ENCODE peak calls at places on chromosome 4, in four cellular contexts. H, D, O and Q are unnamed samples.

GRCh38 chr4:40448875-40449274 is 113.7 kb downstream of the CHRNA9 start:
- DNase-seq in D (no peak), H (no peak), O (no peak), Q (no peak)

GRCh38 chr4:173301518-173302201 is 32.5 kb downstream of the HMGB2 start:
- DNase-seq in O (no peak), D (no peak), H (peak), Q (peak)

GRCh38 chr4:124188601-124189000 is 523.9 kb downstream of the ANKRD50 start:
- DNase-seq in D (no peak), H (no peak), O (no peak), Q (no peak)

GRCh38 chr4:144565558-144566195 is 80.3 kb upstream of the HHIP start:
- DNase-seq in O (no peak), H (no peak), D (no peak), Q (no peak)

GRCh38 chr4:139301143-139301820 is at the start of gene NAA15:
- DNase-seq in H (peak), O (peak), D (peak), Q (peak)

GRCh38 chr4:103098746-103099421 is 750 bp downstream of the BDH2 start:
- DNase-seq in D (no peak), O (no peak), H (no peak), Q (no peak)

GRCh38 chr4:77146426-77147399 is 10.3 kb upstream of the CCNG2 start:
- DNase-seq in H (no peak), D (peak), O (no peak), Q (no peak)

GRCh38 chr4:160026720-160027119 is 923.8 kb downstream of the RAPGEF2 start:
- DNase-seq in D (peak), O (no peak), H (peak), Q (peak)

GRCh38 chr4:180814875-180815417 is 1428.3 kb upstream of the TENM3 start:
- DNase-seq in O (no peak), H (no peak), D (no peak), Q (no peak)

GRCh38 chr4:8651661-8652180 is 59.2 kb downstream of the CPZ start:
- DNase-seq in H (no peak), D (no peak), O (peak), Q (no peak)

GRCh38 chr4:54663181-54663580 is 5.4 kb downstream of the KIT start:
- DNase-seq in O (no peak), H (no peak), D (no peak), Q (no peak)

GRCh38 chr4:7147661-7148310 is 44.6 kb upstream of the SORCS2 start:
- DNase-seq in O (no peak), D (no peak), H (no peak), Q (no peak)

GRCh38 chr4:185774815-185775684 is 36.9 kb downstream of the SORBS2 start:
- DNase-seq in O (no peak), H (no peak), D (no peak), Q (peak)

GRCh38 chr4:154743683-154744340 is at the start of gene LRAT:
- DNase-seq in H (peak), D (peak), O (no peak), Q (peak)

GRCh38 chr4:154741131-154741530 is 2.7 kb upstream of the LRAT start:
- DNase-seq in H (no peak), D (no peak), O (no peak), Q (no peak)

GRCh38 chr4:154744341-154744948 is 645 bp downstream of the LRAT start:
- DNase-seq in H (no peak), O (no peak), D (no peak), Q (no peak)

GRCh38 chr4:154740462-154740861 is 3.3 kb upstream of the LRAT start:
- DNase-seq in D (no peak), H (no peak), O (no peak), Q (no peak)

DNA sequence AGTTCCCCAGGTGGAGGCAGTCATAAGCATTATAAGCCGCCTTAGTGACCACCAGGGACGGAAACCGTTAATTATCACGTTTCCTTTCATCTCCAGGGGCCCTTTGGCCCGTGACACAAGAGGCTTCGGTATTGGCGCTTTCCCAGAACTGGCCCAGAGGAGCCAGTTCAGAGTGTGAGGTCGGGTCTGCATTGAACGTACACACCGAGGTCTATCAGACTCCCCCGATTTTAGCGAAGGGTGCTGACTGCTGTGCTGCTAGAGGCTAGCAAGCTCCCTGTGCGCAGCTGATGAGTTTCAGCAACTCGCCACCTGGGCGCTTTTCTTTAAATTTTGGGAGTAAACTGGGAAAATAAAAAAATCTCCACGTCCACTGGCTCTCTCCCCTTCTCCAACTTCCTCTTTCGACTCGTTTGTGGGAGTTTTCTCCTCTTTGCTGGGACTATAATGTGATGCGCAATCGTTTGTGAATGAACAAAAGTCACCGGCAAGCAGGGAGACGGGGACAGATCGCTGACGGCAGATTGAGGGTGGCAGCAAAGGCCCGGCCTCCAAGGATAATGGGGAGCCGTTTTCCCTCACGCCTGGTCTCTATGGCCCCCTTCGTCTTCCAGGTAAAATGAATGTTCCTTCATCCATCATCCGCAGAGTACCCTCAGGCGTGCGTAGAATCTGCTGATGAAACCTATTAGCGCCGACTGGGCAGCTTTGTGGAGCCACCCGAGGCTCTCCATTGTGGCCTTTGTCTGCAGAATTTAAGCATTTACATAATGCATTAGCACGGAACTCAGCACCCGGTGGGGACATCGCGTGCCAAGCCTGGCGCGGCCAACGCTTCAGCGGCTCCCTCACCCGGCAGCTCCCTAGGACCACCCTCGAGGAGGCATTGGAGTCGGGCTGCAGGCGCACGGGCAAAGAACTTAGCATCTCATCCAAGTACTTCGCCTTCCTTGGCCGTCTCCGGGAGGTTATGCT is 1.6 kb upstream of the LRAT start:
- DNase-seq in O (no peak), H (no peak), D (no peak), Q (no peak)
- H3K4me3 ChIP-seq in O (peak), H (no peak), D (no peak), Q (no peak)

DNA sequence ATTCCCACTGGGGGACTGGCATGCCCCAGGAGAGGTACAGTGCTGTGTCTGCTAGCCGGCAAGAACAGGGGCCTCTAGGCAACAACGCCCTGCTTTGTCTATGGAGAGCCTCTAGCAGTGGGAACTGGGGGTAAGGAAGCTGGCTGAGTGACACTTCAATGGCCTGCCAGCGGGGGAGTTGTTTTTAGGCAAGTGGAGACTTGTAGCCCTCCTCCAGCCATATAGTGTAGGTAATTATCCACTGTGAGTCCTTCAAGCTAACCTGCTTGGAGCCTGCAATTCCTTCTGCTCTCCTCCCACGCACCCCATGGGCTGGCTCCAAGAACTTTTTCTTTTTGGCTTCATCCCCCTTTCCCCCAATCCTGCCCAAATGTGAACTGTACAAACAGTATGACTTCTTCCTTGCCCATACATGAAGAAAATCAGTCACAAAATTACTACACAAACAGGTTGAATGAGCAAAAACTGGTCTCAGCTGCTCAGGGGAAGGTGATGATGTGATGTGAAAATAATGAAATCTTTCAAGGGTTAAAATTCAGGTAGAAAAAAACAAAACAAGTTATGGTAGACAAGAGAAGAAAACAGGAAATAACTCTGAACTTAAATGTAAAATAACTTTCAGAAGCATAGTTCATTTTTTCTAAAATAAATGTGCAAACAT is 33.1 kb downstream of the LEF1 start:
- DNase-seq in H (no peak), D (peak), O (no peak), Q (no peak)
- H3K4me3 ChIP-seq in H (no peak), D (no peak), O (no peak), Q (no peak)

GRCh38 chr4:168832746-168833575 is 177.1 kb downstream of the CBR4 start:
- DNase-seq in O (no peak), D (peak), H (no peak), Q (peak)

GRCh38 chr4:168839758-168840385 is 170.2 kb downstream of the CBR4 start:
- DNase-seq in D (no peak), O (no peak), H (no peak), Q (no peak)

GRCh38 chr4:168835880-168836454 is 174.1 kb downstream of the CBR4 start:
- DNase-seq in O (no peak), D (no peak), H (no peak), Q (no peak)

GRCh38 chr4:168837922-168838321 is 172.1 kb downstream of the CBR4 start:
- DNase-seq in H (no peak), D (no peak), O (no peak), Q (no peak)

DNA sequence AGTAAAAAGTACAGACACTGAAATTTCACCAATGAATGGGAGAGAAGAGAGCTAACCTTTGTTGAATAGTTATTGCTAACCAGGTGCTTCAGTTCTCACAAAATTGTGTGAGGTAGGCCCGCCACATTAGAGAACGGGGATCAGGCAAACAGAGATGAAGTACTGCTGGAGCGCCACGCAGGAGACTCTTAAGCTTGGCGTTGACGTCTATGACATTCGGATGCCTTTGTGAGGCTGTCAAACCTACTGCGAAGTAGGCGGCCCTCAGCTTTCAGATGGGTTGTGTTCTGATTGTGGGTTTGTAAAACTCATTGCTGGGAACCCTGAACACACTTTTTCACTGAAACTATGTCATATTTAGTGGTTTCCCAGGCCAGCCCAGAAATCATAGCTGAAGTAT is 173.6 kb downstream of the CBR4 start:
- DNase-seq in O (no peak), H (no peak), D (no peak), Q (no peak)
- H3K4me3 ChIP-seq in O (no peak), H (no peak), D (no peak), Q (no peak)

GRCh38 chr4:169059294-169060201 is 49.5 kb upstream of the CBR4 start:
- DNase-seq in D (no peak), H (no peak), O (no peak), Q (no peak)
- H3K4me3 ChIP-seq in D (no peak), H (no peak), O (peak), Q (no peak)

GRCh38 chr4:81427605-81427922 is 44.1 kb downstream of the RASGEF1B start:
- DNase-seq in H (no peak), O (no peak), D (no peak), Q (no peak)

GRCh38 chr4:81425087-81425486 is 46.6 kb downstream of the RASGEF1B start:
- DNase-seq in O (no peak), D (no peak), H (no peak), Q (no peak)

GRCh38 chr4:81428002-81428401 is 43.7 kb downstream of the RASGEF1B start:
- DNase-seq in D (no peak), H (no peak), O (no peak), Q (no peak)

GRCh38 chr4:81429031-81429430 is 42.7 kb downstream of the RASGEF1B start:
- DNase-seq in H (no peak), D (no peak), O (no peak), Q (no peak)

DNA sequence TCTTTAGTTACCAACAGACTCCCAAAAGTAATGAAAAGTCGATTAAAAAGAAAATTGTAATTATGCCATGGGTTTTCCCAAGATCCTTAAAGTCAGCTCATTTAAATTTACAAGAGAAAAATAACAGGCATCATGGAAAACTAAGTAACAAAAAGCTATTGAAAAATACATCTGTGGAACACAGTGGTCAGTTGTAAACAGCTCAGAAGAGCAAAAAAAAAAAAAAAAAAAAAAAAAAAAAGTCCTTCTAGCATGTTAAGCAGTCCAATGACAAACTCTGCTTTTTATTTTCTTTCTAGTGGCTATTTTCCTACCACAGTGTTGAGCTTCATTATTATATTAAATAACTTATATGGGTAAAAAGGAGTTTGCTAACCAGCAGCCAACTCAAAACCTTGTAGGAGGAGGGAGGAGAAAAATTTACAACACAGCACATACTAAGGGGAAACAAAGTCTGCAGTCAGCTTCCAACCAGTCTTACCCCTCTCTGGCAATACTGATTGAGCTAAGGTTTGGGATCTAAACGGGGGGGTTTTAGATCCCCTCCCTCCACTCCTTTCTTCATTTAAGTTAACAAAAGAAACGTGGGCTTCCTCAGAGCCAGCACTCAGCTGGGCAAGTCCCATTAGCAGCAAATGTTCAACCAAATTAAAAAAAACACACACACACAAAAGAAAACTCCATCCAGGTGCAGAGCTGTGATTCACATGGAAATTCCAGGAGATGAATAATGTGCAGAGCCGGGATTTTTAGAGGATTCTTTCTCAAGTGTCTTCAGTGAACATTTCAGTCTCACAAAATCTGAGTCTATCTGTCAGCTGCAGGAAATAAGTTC is 44.7 kb downstream of the RASGEF1B start:
- DNase-seq in O (no peak), H (no peak), D (peak), Q (no peak)
- H3K4me3 ChIP-seq in O (peak), H (no peak), D (no peak), Q (no peak)

GRCh38 chr4:119663160-119663788 is 34.7 kb upstream of the PDE5A start:
- DNase-seq in D (no peak), H (no peak), O (no peak), Q (no peak)
- H3K4me3 ChIP-seq in D (no peak), H (no peak), O (no peak), Q (no peak)